ENCODE peak calls at places on chromosomes 3 and 15, in six cellular contexts. H is HCT116, B is DND-41, E is lung, T is GM23338, V is astrocyte. R is an unnamed sample. For H3K27me3, the result is how much of the 10 kb centered on the place peaks cover.

GRCh38 chr3:112128843-112129727 is 4.0 kb downstream of the GCSAM start:
- DNase-seq in B (peak), H (no peak), V (peak), T (peak), E (no peak), R (peak)

GRCh38 chr3:31106204-31106603 is 211.7 kb upstream of the GADL1 start:
- DNase-seq in H (no peak), T (no peak), V (peak), B (no peak), E (no peak), R (no peak)

GRCh38 chr3:10334461-10334860 is 13.5 kb upstream of the SEC13 start:
- DNase-seq in T (peak), V (peak), H (no peak), B (no peak), E (no peak), R (no peak)

GRCh38 chr3:123424321-123424998 is 24.4 kb downstream of the ADCY5 start:
- DNase-seq in H (no peak), V (no peak), T (no peak), B (no peak), E (no peak), R (no peak)

GRCh38 chr3:12994357-12994606 is 78.9 kb downstream of the IQSEC1 start:
- DNase-seq in H (no peak), E (no peak), T (peak), V (no peak), B (no peak), R (no peak)

GRCh38 chr3:71713041-71713440 is 12.2 kb downstream of the EIF4E3 start:
- DNase-seq in V (no peak), H (no peak), T (no peak), E (peak), B (no peak), R (no peak)

GRCh38 chr3:10249833-10250232 is 1.6 kb downstream of the TATDN2 start:
- DNase-seq in E (no peak), H (no peak), T (no peak), B (no peak), V (peak), R (no peak)

GRCh38 chr15:28017423-28017924 is 81.6 kb downstream of the OCA2 start:
- DNase-seq in V (no peak), T (peak), B (no peak), H (no peak), E (no peak), R (peak)

GRCh38 chr3:69901802-69902201 is 97.7 kb upstream of the SAMMSON start:
- DNase-seq in B (no peak), E (no peak), T (no peak), V (no peak), H (no peak), R (no peak)

GRCh38 chr15:67109141-67110034 is 44.0 kb downstream of the SMAD3 start:
- DNase-seq in V (peak), T (peak), E (no peak), B (no peak), H (no peak), R (no peak)

GRCh38 chr3:37660782-37661181 is 200.9 kb upstream of the CTDSPL start:
- DNase-seq in V (no peak), T (no peak), E (no peak), H (no peak), B (no peak), R (no peak)

GRCh38 chr3:168093790-168094189 is 1.9 kb downstream of the GOLIM4 start:
- DNase-seq in E (no peak), B (no peak), T (no peak), H (no peak), V (no peak), R (no peak)

GRCh38 chr3:129181834-129182233 is 1.9 kb downstream of the CNBP start:
- DNase-seq in V (no peak), B (no peak), T (peak), H (no peak), E (no peak), R (no peak)

GRCh38 chr3:16137044-16137443 is 37.4 kb upstream of the GALNT15 start:
- DNase-seq in E (no peak), T (no peak), H (no peak), B (no peak), V (no peak), R (no peak)

GRCh38 chr3:193946945-193947344 is 189.0 kb upstream of the HES1 start:
- DNase-seq in H (peak), B (no peak), E (no peak), V (peak), T (no peak), R (no peak)

GRCh38 chr3:95813261-95813660 is 1001.1 kb upstream of the EPHA6 start:
- DNase-seq in H (no peak), T (no peak), B (no peak), E (no peak), V (peak), R (no peak)

GRCh38 chr3:37040231-37040630 is 46.9 kb downstream of the MLH1 start:
- DNase-seq in E (no peak), B (no peak), H (no peak), V (peak), T (no peak), R (no peak)

GRCh38 chr3:52798978-52799476 is 4.4 kb downstream of the ITIH3 start:
- DNase-seq in E (no peak), B (peak), T (peak), H (peak), V (no peak), R (peak)

GRCh38 chr3:188082040-188082439 is 71.9 kb upstream of the LPP start:
- DNase-seq in B (no peak), V (peak), H (no peak), T (no peak), E (no peak), R (no peak)

GRCh38 chr3:10601857-10602230 is 96.5 kb upstream of the ATP2B2 start:
- DNase-seq in H (no peak), B (no peak), V (no peak), E (no peak), T (no peak), R (no peak)

GRCh38 chr3:72100062-72100511 is 315.1 kb upstream of the PROK2 start:
- DNase-seq in E (no peak), B (no peak), H (no peak), V (no peak), T (peak), R (no peak)

GRCh38 chr3:39191103-39191502 is 1.3 kb downstream of the XIRP1 start:
- DNase-seq in E (no peak), H (no peak), B (no peak), T (no peak), V (no peak), R (peak)

GRCh38 chr15:99090011-99090699 is 14.7 kb upstream of the SYNM start:
- DNase-seq in B (peak), E (no peak), H (no peak), V (no peak), T (no peak), R (no peak)

DNA sequence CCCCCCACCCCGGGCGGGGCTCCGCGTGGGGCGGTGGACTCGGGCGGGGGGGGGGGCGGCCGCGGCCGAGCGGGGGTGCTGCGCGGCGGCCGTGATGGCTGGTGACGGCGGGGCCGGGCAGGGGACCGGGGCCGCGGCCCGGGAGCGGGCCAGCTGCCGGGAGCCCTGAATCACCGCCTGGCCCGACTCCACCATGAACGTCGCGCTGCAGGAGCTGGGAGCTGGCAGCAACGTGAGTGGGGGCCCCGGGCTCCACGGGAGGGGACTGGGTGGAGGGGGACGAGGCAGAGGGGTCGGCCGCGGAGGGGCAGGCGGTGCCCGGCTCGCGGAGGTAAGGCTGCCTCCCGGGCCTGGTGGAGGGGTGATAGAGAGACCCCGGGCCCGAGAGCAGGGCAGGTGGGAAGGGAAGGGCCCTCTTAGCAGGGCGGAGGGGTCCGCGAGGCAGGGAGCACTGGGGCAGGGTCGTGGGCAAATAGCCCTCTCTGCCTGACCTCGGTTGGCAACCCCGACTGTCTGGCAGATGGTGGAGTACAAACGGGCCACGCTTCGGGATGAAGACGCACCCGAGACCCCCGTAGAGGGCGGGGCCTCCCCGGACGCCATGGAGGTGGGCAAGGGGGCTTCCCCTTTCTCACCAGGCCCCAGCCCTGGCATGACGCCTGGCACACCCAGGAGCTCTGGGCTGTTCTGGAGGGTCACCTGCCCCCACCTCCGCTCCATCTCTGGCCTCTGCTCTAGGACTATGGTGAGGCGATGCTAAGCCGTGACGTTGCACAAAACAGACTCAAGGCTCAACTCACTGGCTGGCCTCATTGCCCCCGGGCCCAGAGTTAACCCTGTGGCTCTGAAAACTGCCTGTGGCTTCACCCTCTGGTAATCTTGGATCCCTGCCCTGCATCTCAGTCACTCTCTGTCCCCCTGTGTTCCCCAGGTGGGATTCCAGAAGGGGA is at the start of gene ECE2:
- DNase-seq in B (no peak), T (no peak), V (no peak), H (no peak), E (no peak), R (no peak)
- H3K27me3 ChIP-seq in B (under half), T (half or more), V (under half), H (under half), E (under half), R (under half)

DNA sequence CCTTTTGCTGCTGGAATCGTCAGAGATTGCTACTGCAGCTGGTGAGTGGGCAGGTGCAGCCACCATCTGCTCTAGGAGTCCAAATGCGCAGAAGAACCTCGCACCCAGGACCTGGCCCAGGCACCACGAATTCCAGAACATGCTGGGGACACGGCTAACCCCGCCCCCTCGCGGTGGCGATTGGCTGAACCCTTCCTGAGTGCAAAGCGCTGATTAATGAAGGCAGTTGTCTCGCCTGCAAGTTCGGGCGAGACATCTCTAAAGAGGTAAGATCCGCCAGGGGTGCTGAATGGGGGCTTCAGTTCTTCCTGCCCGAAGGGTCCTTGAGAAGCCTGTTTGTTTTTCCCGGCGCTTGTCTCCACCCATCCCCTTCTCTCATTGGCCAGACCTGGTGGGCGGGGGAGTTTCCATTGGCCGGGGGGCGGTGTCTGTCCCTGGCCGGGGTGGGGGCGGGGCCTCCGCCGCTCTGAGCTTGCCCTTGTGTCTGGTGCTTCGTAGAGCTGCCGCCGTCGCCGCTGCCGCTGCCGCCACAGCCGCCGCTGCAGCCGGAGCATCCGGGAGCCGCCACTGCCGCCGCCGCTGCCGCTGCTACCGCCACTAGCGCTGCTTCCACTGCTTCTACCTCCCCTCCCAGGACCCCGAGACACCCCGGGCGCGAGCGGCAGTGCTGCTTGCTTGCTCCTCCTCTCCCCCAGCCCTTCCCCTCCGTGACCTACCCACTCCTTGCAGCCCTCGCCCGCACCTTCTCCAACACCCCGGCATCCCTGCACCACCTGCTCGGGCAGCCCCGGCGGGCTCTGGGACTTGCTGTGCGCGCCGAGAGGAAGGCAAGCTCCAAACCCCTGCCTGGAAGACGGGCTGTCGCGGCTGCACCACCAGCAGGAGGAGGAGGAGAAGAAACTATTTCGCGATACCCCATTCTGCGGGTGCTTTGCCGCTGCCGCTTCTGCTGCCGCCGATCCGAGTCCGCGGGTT is at the start of gene CADM2:
- DNase-seq in T (peak), B (no peak), V (peak), E (peak), H (no peak), R (peak)
- TF ChIP-seq CTCF in T (peak), B (no peak), V (no peak), E (no peak), H (no peak), R (peak)

DNA sequence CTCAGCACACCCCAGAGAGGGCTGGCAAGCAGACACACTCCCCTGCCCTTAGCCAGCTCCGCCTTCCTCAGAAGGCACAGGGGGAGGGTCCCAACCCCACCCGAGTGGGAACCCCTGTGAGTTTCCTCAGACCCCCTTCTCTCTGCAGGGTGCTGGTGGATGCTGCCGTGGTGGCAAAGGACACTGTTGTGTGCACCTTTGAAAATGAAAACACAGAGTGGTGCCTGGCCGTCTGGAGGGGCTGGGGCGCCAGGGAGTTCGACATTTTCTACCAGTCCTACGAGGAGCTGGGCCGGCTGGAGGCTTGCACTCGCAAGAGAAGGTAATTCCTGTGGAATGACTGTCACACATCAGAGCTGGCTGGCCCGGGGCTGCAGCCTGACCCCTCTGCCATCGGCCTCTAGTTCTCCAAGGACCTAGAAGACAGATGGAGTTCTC is 149.4 kb downstream of the LRRK1 start:
- DNase-seq in T (no peak), H (no peak), B (no peak), V (peak), E (no peak), R (no peak)
- H3K4me3 ChIP-seq in T (peak), H (no peak), B (no peak), V (no peak), E (no peak), R (no peak)

GRCh38 chr15:96340348-96340610 is 9.8 kb downstream of the NR2F2 start:
- DNase-seq in B (no peak), E (no peak), T (no peak), H (no peak), V (no peak), R (no peak)

GRCh38 chr15:96342143-96342466 is 11.6 kb downstream of the NR2F2 start:
- DNase-seq in E (no peak), T (no peak), H (no peak), B (no peak), V (no peak), R (no peak)

GRCh38 chr15:96340611-96341464 is 10.3 kb downstream of the NR2F2 start:
- DNase-seq in H (no peak), E (peak), B (no peak), T (peak), V (no peak), R (no peak)

GRCh38 chr15:96342611-96343528 is 12.4 kb downstream of the NR2F2 start:
- DNase-seq in E (peak), B (no peak), V (peak), H (no peak), T (peak), R (no peak)

DNA sequence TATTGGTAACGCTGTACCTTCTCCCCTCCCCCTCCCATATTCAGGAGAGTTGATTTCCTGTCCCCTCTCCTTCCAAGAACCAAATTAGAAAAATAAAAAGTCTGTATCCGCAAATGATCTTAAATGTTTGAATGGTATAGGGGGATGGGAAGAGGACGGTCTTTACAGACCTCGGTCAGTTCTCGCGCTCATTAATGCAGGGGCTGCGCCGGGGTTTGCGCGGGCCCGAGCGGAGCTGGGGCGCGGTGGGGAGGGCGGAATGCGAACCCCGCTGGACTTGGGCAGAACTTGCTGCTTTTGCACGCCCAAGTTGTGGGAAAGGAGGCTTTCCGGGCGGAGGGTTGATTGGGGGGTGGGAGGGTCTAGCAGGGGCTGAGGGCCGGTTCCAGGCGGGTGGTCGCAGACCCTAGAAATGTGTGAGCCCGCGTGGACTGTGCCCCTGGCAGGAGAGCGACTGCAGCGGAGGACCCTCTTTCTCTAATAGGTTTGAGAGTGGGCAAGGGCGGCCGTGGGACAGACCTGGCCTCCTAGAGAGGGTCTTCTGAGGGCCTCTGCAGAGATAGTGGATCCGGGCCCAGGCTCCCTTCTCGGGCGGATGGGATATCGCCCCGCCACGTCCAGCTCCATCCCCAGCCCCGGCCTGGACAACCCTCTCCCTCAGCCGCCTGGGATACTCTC is 11.1 kb downstream of the NR2F2 start:
- DNase-seq in E (peak), H (no peak), V (no peak), B (no peak), T (peak), R (no peak)
- H3K27me3 ChIP-seq in E (under half), H (under half), V (under half), B (under half), T (half or more), R (under half)

DNA sequence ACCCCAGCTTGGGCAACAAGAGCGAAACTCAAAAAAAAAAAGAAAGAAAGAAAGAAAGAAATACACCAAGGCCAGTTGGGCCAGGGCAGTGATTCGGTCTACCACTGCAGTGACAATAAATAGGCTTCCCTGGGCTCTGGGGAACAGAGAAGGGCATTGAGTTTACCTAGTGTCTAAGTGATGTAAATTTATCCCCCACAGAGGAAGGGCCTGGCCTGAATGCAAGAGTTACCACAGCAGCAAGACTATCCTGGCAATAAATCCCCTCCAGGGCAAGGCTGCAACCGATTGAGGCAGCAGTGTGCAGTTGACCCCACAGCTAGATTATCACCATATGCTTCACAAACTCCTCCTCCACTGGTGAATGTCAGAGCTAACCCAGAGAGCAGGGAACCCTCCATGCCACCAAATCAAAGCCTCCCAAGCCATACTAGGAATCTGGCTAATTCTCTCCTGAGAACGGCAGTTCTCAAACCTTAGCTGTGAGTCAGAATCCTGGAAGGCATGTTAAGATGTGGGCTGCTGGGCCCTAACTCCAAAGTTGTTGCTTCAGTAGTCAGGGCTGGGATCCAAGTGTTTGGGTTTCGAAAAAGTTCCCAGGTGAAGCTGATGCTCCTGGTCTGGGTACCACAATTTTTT is 64.3 kb upstream of the GATM start:
- DNase-seq in T (peak), E (no peak), V (peak), H (no peak), B (no peak), R (no peak)
- TF ChIP-seq CTCF in T (no peak), E (no peak), V (no peak), H (no peak), B (no peak), R (no peak)